ENCODE peak calls at places on chromosomes 16 and 17, in six cellular contexts. One of them, this sample, is unnamed.

GRCh38 chr16:23382279-23382678 is 70.7 kb downstream of the COG7 start:
- DNase-seq in mucosa of descending colon: no peak
- DNase-seq in Peyer's patch: no peak
- DNase-seq in lower leg skin: no peak
- DNase-seq in body of pancreas: no peak
- DNase-seq in GM23248: no peak
- DNase-seq in this sample: no peak

GRCh38 chr17:39096435-39097158 is 54.8 kb downstream of the PLXDC1 start:
- DNase-seq in body of pancreas: peak
- DNase-seq in mucosa of descending colon: no peak
- DNase-seq in lower leg skin: no peak
- DNase-seq in GM23248: no peak
- DNase-seq in Peyer's patch: no peak
- DNase-seq in this sample: peak

GRCh38 chr17:10698116-10698818 is 873 bp downstream of the ADPRM start:
- DNase-seq in lower leg skin: no peak
- DNase-seq in mucosa of descending colon: no peak
- DNase-seq in body of pancreas: peak
- DNase-seq in GM23248: peak
- DNase-seq in Peyer's patch: no peak
- DNase-seq in this sample: peak

GRCh38 chr16:12229759-12230594 is 253.4 kb downstream of the SNX29 start:
- DNase-seq in lower leg skin: no peak
- DNase-seq in body of pancreas: peak
- DNase-seq in GM23248: peak
- DNase-seq in mucosa of descending colon: no peak
- DNase-seq in Peyer's patch: no peak
- DNase-seq in this sample: peak

GRCh38 chr16:1193143-1193824 is 31.8 kb downstream of the TPSG1 start:
- DNase-seq in Peyer's patch: no peak
- DNase-seq in mucosa of descending colon: no peak
- DNase-seq in GM23248: no peak
- DNase-seq in body of pancreas: peak
- DNase-seq in lower leg skin: no peak
- DNase-seq in this sample: no peak

GRCh38 chr16:1990336-1991134 is 765 bp downstream of the SYNGR3 start:
- DNase-seq in Peyer's patch: no peak
- DNase-seq in GM23248: no peak
- DNase-seq in lower leg skin: no peak
- DNase-seq in mucosa of descending colon: peak
- DNase-seq in body of pancreas: peak
- DNase-seq in this sample: peak

GRCh38 chr16:59192551-59193199 is 458.6 kb upstream of the GOT2 start:
- DNase-seq in mucosa of descending colon: no peak
- DNase-seq in Peyer's patch: no peak
- DNase-seq in GM23248: peak
- DNase-seq in lower leg skin: no peak
- DNase-seq in body of pancreas: no peak
- DNase-seq in this sample: no peak

GRCh38 chr17:78892936-78893379 is 10.0 kb downstream of the CEP295NL start:
- DNase-seq in lower leg skin: no peak
- DNase-seq in GM23248: no peak
- DNase-seq in body of pancreas: no peak
- DNase-seq in mucosa of descending colon: no peak
- DNase-seq in Peyer's patch: no peak
- DNase-seq in this sample: no peak

GRCh38 chr16:67884-68789 is 4.3 kb downstream of the RHBDF1 start:
- DNase-seq in mucosa of descending colon: no peak
- DNase-seq in body of pancreas: no peak
- DNase-seq in GM23248: peak
- DNase-seq in Peyer's patch: no peak
- DNase-seq in lower leg skin: no peak
- DNase-seq in this sample: no peak

GRCh38 chr16:57525761-57526160 is 10.6 kb downstream of the CCDC102A start:
- DNase-seq in Peyer's patch: peak
- DNase-seq in mucosa of descending colon: peak
- DNase-seq in body of pancreas: no peak
- DNase-seq in GM23248: no peak
- DNase-seq in lower leg skin: no peak
- DNase-seq in this sample: no peak

GRCh38 chr17:74192950-74193781 is 10.3 kb upstream of the RPL38 start:
- DNase-seq in mucosa of descending colon: peak
- DNase-seq in body of pancreas: peak
- DNase-seq in GM23248: no peak
- DNase-seq in Peyer's patch: peak
- DNase-seq in lower leg skin: no peak
- DNase-seq in this sample: peak

GRCh38 chr16:27240948-27241531 is 27.5 kb downstream of the NSMCE1 start:
- DNase-seq in lower leg skin: peak
- DNase-seq in mucosa of descending colon: no peak
- DNase-seq in body of pancreas: no peak
- DNase-seq in Peyer's patch: no peak
- DNase-seq in GM23248: peak
- DNase-seq in this sample: no peak

GRCh38 chr17:59807892-59808509 is 84.7 kb downstream of the TUBD1 start:
- DNase-seq in mucosa of descending colon: no peak
- DNase-seq in lower leg skin: no peak
- DNase-seq in GM23248: peak
- DNase-seq in Peyer's patch: no peak
- DNase-seq in body of pancreas: no peak
- DNase-seq in this sample: no peak

GRCh38 chr16:85616608-85617311 is 3.6 kb downstream of the GSE1 start:
- DNase-seq in Peyer's patch: peak
- DNase-seq in body of pancreas: peak
- DNase-seq in mucosa of descending colon: peak
- DNase-seq in GM23248: no peak
- DNase-seq in lower leg skin: no peak
- DNase-seq in this sample: peak

GRCh38 chr17:29111816-29112499 is 68.2 kb downstream of the MYO18A start:
- DNase-seq in Peyer's patch: peak
- DNase-seq in lower leg skin: peak
- DNase-seq in GM23248: peak
- DNase-seq in body of pancreas: peak
- DNase-seq in mucosa of descending colon: no peak
- DNase-seq in this sample: peak

GRCh38 chr16:2964416-2965223 is 545 bp downstream of the KREMEN2 start:
- DNase-seq in lower leg skin: peak
- DNase-seq in GM23248: peak
- DNase-seq in mucosa of descending colon: peak
- DNase-seq in body of pancreas: no peak
- DNase-seq in Peyer's patch: peak
- DNase-seq in this sample: peak

GRCh38 chr17:83200231-83200699 is 120.9 kb downstream of the METRNL start:
- DNase-seq in mucosa of descending colon: peak
- DNase-seq in Peyer's patch: no peak
- DNase-seq in lower leg skin: peak
- DNase-seq in body of pancreas: peak
- DNase-seq in GM23248: peak
- DNase-seq in this sample: peak

GRCh38 chr17:79402275-79402674 is 208.6 kb downstream of the RBFOX3 start:
- DNase-seq in GM23248: no peak
- DNase-seq in body of pancreas: no peak
- DNase-seq in Peyer's patch: no peak
- DNase-seq in lower leg skin: no peak
- DNase-seq in mucosa of descending colon: no peak
- DNase-seq in this sample: no peak

GRCh38 chr17:77287432-77288068 is 146.8 kb downstream of the SEC14L1 start:
- DNase-seq in mucosa of descending colon: peak
- DNase-seq in GM23248: peak
- DNase-seq in lower leg skin: no peak
- DNase-seq in Peyer's patch: peak
- DNase-seq in body of pancreas: peak
- DNase-seq in this sample: peak

GRCh38 chr17:9845306-9845705 is 19.6 kb downstream of the GLP2R start:
- DNase-seq in body of pancreas: no peak
- DNase-seq in Peyer's patch: no peak
- DNase-seq in mucosa of descending colon: no peak
- DNase-seq in lower leg skin: no peak
- DNase-seq in GM23248: no peak
- DNase-seq in this sample: no peak

GRCh38 chr16:9177861-9178260 is 86.4 kb downstream of the HAPSTR1 start:
- DNase-seq in lower leg skin: no peak
- DNase-seq in body of pancreas: no peak
- DNase-seq in mucosa of descending colon: no peak
- DNase-seq in GM23248: no peak
- DNase-seq in Peyer's patch: no peak
- DNase-seq in this sample: no peak

GRCh38 chr17:68431661-68432071 is 25.6 kb downstream of the WIPI1 start:
- DNase-seq in lower leg skin: peak
- DNase-seq in mucosa of descending colon: no peak
- DNase-seq in Peyer's patch: no peak
- DNase-seq in GM23248: peak
- DNase-seq in body of pancreas: no peak
- DNase-seq in this sample: peak

GRCh38 chr16:78988361-78988992 is 612.1 kb downstream of the MAF start:
- DNase-seq in body of pancreas: no peak
- DNase-seq in lower leg skin: no peak
- DNase-seq in mucosa of descending colon: no peak
- DNase-seq in GM23248: no peak
- DNase-seq in Peyer's patch: no peak
- DNase-seq in this sample: no peak

GRCh38 chr17:72602517-72603345 is 481.9 kb downstream of the SOX9 start:
- DNase-seq in lower leg skin: no peak
- DNase-seq in GM23248: peak
- DNase-seq in body of pancreas: peak
- DNase-seq in mucosa of descending colon: peak
- DNase-seq in Peyer's patch: no peak
- DNase-seq in this sample: peak

DNA sequence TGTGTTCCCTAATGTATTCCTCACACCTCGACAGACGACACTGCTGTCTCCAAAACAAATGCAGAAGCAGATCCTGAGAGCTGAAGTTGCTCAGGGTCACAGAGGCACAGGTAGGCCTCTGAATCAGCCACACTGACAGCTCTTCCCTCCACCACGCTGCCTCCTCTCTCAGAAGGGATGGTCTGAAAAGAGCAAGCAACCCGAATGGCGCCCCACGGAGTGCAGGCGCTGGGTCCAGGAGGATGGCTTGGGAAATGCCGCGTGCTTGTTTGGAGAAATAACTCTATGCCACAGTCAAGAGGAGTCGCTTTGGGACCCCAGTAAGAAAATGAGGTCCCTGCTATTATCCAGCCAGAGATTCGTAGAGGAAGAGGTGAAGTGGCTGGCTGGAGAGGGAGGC is 15.9 kb downstream of the CYB561 start:
- DNase-seq in lower leg skin: no peak
- DNase-seq in body of pancreas: no peak
- DNase-seq in Peyer's patch: no peak
- DNase-seq in mucosa of descending colon: no peak
- DNase-seq in GM23248: no peak
- DNase-seq in this sample: no peak
- H3K4me3 ChIP-seq in lower leg skin: no peak
- H3K4me3 ChIP-seq in body of pancreas: no peak
- H3K4me3 ChIP-seq in Peyer's patch: no peak
- H3K4me3 ChIP-seq in mucosa of descending colon: no peak
- H3K4me3 ChIP-seq in GM23248: no peak
- H3K4me3 ChIP-seq in this sample: no peak

GRCh38 chr17:35376245-35376644 is 2.8 kb upstream of the SLFN11 start:
- DNase-seq in lower leg skin: no peak
- DNase-seq in Peyer's patch: no peak
- DNase-seq in body of pancreas: no peak
- DNase-seq in GM23248: peak
- DNase-seq in mucosa of descending colon: no peak
- DNase-seq in this sample: no peak
- H3K4me3 ChIP-seq in lower leg skin: no peak
- H3K4me3 ChIP-seq in Peyer's patch: no peak
- H3K4me3 ChIP-seq in body of pancreas: no peak
- H3K4me3 ChIP-seq in GM23248: peak
- H3K4me3 ChIP-seq in mucosa of descending colon: no peak
- H3K4me3 ChIP-seq in this sample: no peak

GRCh38 chr17:2173005-2173404 is 118.1 kb downstream of the HIC1 start:
- DNase-seq in Peyer's patch: no peak
- DNase-seq in mucosa of descending colon: no peak
- DNase-seq in lower leg skin: no peak
- DNase-seq in GM23248: peak
- DNase-seq in body of pancreas: no peak
- DNase-seq in this sample: no peak

GRCh38 chr17:2171725-2172446 is 117.0 kb downstream of the HIC1 start:
- DNase-seq in lower leg skin: no peak
- DNase-seq in Peyer's patch: no peak
- DNase-seq in GM23248: peak
- DNase-seq in body of pancreas: peak
- DNase-seq in mucosa of descending colon: no peak
- DNase-seq in this sample: peak

GRCh38 chr17:2174471-2175293 is 119.8 kb downstream of the HIC1 start:
- DNase-seq in lower leg skin: no peak
- DNase-seq in body of pancreas: peak
- DNase-seq in mucosa of descending colon: peak
- DNase-seq in GM23248: peak
- DNase-seq in Peyer's patch: no peak
- DNase-seq in this sample: peak

GRCh38 chr17:2174048-2174447 is 119.1 kb downstream of the HIC1 start:
- DNase-seq in GM23248: peak
- DNase-seq in Peyer's patch: no peak
- DNase-seq in body of pancreas: no peak
- DNase-seq in lower leg skin: no peak
- DNase-seq in mucosa of descending colon: no peak
- DNase-seq in this sample: no peak

DNA sequence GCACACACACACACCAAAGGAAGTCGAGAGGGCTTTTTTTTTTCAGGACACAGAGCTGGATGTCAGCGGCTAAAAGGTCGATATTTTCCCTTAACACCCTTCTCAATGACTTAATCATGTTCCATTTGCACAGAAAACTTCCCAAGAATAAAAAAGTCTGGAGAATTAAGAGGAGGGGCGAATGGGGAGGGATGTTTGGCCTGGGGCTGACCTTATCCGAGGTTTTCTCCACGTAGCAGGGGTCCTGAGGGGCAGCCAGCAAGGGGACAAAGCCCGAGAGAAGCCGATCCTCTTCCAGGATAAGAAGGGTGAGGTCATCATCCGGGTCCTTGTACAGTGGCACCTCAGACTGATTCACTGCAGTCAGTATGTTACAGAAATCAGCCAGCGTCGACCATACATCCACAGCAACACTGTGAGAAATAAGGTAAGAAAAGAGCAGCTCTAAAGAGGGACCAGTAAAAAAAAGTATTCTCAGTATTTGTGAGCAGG is 117.6 kb downstream of the HIC1 start:
- DNase-seq in lower leg skin: no peak
- DNase-seq in body of pancreas: peak
- DNase-seq in mucosa of descending colon: no peak
- DNase-seq in GM23248: peak
- DNase-seq in Peyer's patch: no peak
- DNase-seq in this sample: no peak
- H3K4me3 ChIP-seq in lower leg skin: no peak
- H3K4me3 ChIP-seq in body of pancreas: no peak
- H3K4me3 ChIP-seq in mucosa of descending colon: no peak
- H3K4me3 ChIP-seq in GM23248: peak
- H3K4me3 ChIP-seq in Peyer's patch: no peak
- H3K4me3 ChIP-seq in this sample: no peak

DNA sequence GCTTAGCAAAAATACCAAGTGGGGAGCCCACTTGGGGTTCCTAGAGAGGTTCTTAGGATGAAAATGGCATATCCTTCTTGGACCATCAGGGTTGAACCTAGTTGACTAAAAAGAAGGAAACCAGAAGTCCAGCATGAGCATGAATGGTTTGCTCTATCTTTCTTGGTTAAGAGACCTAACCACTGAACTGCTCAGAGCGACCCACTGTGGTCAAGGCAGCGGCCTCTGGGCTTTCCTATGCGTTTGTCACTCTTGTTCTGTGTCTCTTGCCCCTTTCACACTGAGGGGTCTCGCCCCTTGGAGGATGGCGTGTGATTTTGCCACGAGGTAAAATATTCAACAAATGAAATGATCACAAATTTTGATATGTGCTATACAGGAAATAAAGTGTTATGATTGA is 526 bp upstream of the BORCS6 start:
- DNase-seq in mucosa of descending colon: no peak
- DNase-seq in GM23248: no peak
- DNase-seq in lower leg skin: no peak
- DNase-seq in body of pancreas: no peak
- DNase-seq in Peyer's patch: no peak
- DNase-seq in this sample: no peak
- H3K4me3 ChIP-seq in mucosa of descending colon: no peak
- H3K4me3 ChIP-seq in GM23248: peak
- H3K4me3 ChIP-seq in lower leg skin: no peak
- H3K4me3 ChIP-seq in body of pancreas: no peak
- H3K4me3 ChIP-seq in Peyer's patch: peak
- H3K4me3 ChIP-seq in this sample: no peak

This sample was measured in small intestine.